ENCODE peak calls at places on chromosome 22, in four cellular contexts. H is tibial nerve, L is sigmoid colon, E is A549. V is an unnamed sample.

GRCh38 chr22:20437253-20438065 is at the start of gene SCARF2:
- DNase-seq in E (no peak), H (no peak), L (peak; percentile 84), V (peak; percentile 81)

GRCh38 chr22:17334054-17334453 is 35.2 kb upstream of the CECR2 start:
- DNase-seq in L (no peak), H (no peak), E (no peak), V (no peak)

GRCh38 chr22:38881464-38881871 is 9.5 kb upstream of the CBX6 start:
- DNase-seq in H (peak; percentile 65), L (peak; percentile 90), E (no peak), V (peak; percentile 84)

GRCh38 chr22:40499187-40499753 is 128.9 kb downstream of the SGSM3 start:
- DNase-seq in H (no peak), L (no peak), E (peak; percentile 60), V (no peak)

GRCh38 chr22:20435436-20436308 is 2.0 kb downstream of the SCARF2 start:
- DNase-seq in E (no peak), H (no peak), L (peak; percentile 62), V (no peak)

GRCh38 chr22:32348031-32348611 is 9.5 kb upstream of the RFPL3 start:
- DNase-seq in L (no peak), H (no peak), E (no peak), V (no peak)

GRCh38 chr22:38955926-38956325 is 1.5 kb upstream of the APOBEC3A start:
- DNase-seq in E (no peak), H (no peak), L (peak; percentile 25), V (no peak)

GRCh38 chr22:38248280-38248679 is 24.5 kb downstream of the TMEM184B start:
- DNase-seq in L (no peak), H (no peak), E (no peak), V (no peak)

GRCh38 chr22:44133161-44133560 is 47.6 kb upstream of the PARVG start:
- DNase-seq in E (no peak), L (peak; percentile 8), H (no peak), V (no peak)

GRCh38 chr22:47379037-47379436 is 616.6 kb downstream of the TBC1D22A start:
- DNase-seq in H (no peak), E (no peak), L (no peak), V (no peak)

GRCh38 chr22:19876941-19877625 is 22.4 kb upstream of the GNB1L start:
- DNase-seq in E (no peak), H (peak; percentile 11), L (peak; percentile 57), V (peak; percentile 26)

DNA sequence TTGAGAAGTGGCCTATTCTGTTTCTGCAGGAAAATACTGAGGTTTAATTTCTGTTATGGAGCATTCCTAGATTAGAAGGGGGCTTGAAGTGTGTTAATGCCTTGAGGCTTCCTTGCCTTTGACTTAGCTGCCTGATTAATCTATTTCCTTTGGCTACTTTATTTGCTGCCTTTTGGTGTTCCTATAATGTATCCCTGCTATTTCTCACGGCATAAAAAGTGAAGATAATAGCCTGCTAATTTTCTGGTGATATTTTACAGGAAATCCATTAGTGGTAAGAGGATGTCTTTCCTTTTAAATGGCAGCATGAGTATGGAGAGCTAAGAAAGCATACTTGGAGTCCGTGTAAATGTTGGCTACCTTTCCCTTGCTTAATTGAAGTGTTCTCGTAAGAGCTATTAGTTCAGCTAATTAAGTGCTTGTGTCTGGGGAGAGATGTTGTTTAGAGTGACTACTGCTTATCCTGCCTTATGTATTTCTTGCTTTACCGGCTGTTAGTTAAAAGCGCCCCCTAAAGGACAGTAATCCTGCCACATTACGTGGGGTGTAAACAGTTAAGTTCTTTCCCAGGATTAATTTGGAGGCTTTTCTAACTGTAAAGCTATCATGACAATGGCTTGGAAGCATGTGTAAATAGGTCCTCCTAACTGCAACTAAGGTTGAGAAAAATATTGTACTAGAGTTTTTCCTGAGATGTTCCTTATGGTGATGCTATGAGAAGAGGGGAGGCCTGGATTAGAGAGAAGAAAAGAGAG is 45.6 kb downstream of the ZNF280B start:
- DNase-seq in E (no peak), L (no peak), H (no peak), V (no peak)
- TF ChIP-seq EP300 in E (no peak), L (no peak), H (no peak), V (no peak)

GRCh38 chr22:27114186-27114585 is 456.8 kb downstream of the MIAT start:
- DNase-seq in E (no peak), L (no peak), H (no peak), V (no peak)

GRCh38 chr22:27115410-27115809 is 458.0 kb downstream of the MIAT start:
- DNase-seq in E (no peak), H (no peak), L (no peak), V (no peak)

GRCh38 chr22:27113211-27114030 is 456.0 kb downstream of the MIAT start:
- DNase-seq in E (peak; percentile 65), H (peak; percentile 39), L (peak; percentile 91), V (peak; percentile 66)

GRCh38 chr22:27115816-27116256 is 458.4 kb downstream of the MIAT start:
- DNase-seq in H (no peak), E (peak; percentile 60), L (no peak), V (no peak)

DNA sequence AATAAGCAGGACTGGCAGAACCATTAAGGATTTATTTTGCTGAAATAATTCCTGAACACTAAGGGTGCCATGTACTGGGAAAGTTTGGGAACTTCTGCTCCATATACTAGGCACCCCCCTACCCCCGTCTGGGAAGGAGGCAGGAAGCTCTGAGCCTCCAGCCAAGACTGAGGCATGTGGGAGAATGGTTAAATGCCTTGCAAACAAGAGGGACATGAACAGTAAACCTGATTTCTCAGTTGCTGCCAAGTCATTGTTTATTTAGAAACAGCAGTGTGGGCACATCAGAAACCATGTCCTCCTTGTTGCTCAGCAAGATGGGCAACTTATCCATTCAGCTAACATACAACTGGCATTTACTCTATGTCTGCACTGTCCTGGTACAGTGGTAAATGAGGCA is 458.9 kb downstream of the MIAT start:
- DNase-seq in E (no peak), L (no peak), H (no peak), V (no peak)
- H3K27ac ChIP-seq in E (peak overlapping the region; percentile 94), L (no peak overlapping the region), H (no peak overlapping the region), V (no peak overlapping the region)

DNA sequence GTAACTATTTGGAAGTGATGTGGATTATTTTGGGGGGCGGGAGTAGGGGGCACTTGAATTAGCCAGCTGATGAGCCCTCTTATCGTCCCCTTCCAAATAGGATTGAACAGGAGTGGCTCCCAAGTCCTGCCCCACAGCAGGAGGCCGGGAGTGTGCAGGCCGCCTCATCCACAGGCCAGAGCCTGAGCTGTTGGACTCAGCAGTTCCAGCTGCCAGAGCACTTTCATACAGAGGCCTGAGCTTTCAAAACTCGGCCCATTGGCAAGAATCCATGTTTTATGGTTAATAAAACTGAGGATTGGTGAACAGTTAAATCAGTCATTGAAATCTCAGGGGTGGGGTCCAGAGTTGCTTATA is 9.6 kb downstream of the FAM118A start:
- DNase-seq in E (no peak), L (peak; percentile 85), H (no peak), V (peak; percentile 59)
- H3K4me3 ChIP-seq in E (no peak overlapping the region), L (no peak overlapping the region), H (no peak overlapping the region), V (no peak overlapping the region)

DNA sequence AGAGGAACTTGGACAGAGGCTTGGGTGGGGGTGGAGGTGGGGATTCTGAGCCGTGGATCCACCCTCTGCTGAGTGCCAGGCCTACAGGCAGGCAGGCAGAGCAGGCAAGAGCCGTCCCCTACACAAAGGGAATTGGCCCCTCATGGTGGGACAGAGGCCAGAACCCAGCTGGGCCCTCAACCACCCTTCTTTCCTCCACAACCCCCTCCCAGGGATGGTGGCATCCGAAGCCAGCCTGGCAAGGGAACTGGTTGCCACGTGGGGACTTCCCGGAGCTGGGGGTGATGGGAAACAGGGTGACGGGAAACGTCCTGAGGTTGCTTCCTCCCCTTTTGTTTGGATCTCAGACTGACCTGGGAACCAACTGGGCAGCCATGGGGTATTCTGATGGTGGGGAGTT is 31.7 kb downstream of the TXN2 start:
- DNase-seq in E (no peak), H (no peak), L (no peak), V (no peak)
- TF ChIP-seq EP300 in E (no peak), H (no peak), L (no peak), V (no peak)

GRCh38 chr22:36457688-36458450 is 23.6 kb downstream of the TXN2 start:
- DNase-seq in H (no peak), L (peak; percentile 83), E (no peak), V (no peak)
- H3K27ac ChIP-seq in H (peak overlapping the region; percentile 76), L (peak overlapping the region; percentile 92), E (peak overlapping the region; percentile 46), V (peak overlapping the region; percentile 55)